ENCODE peak calls at places on chromosomes 3 and 15, in six cellular contexts. S, T, M, C, K and A are unnamed samples.

GRCh38 chr3:17355591-17355990 is 386.8 kb downstream of the TBC1D5 start:
- DNase-seq in S (no peak), T (no peak), M (no peak), C (no peak), K (no peak), A (no peak)

GRCh38 chr15:73293773-73294172 is 75.0 kb downstream of the HCN4 start:
- DNase-seq in S (no peak), T (no peak), M (no peak), C (no peak), K (no peak), A (no peak)

GRCh38 chr3:184537885-184538599 is 23.5 kb upstream of the EPHB3 start:
- DNase-seq in S (no peak), T (no peak), M (no peak), C (peak; percentile 20), K (no peak), A (no peak)

GRCh38 chr3:58013973-58014649 is 5.9 kb downstream of the FLNB start:
- DNase-seq in S (no peak), T (peak; percentile 98), M (no peak), C (peak; percentile 62), K (no peak), A (no peak)

GRCh38 chr3:132804498-132804897 is 82.3 kb upstream of the NPHP3 start:
- DNase-seq in S (no peak), T (peak; percentile 71), M (no peak), C (no peak), K (no peak), A (no peak)

GRCh38 chr3:187929115-187929828 is 184.0 kb upstream of the BCL6 start:
- DNase-seq in S (no peak), T (no peak), M (peak; percentile 44), C (no peak), K (no peak), A (no peak)

GRCh38 chr15:52331490-52332240 is 36.1 kb upstream of the MYO5C start:
- DNase-seq in S (peak; percentile 77), T (peak; percentile 52), M (peak; percentile 59), C (no peak), K (no peak), A (peak; percentile 92)

GRCh38 chr15:75718326-75718725 is 5.7 kb upstream of the CSPG4 start:
- DNase-seq in S (no peak), T (peak; percentile 86), M (no peak), C (no peak), K (no peak), A (peak; percentile 54)

GRCh38 chr3:23106641-23107040 is 96.5 kb upstream of the UBE2E2 start:
- DNase-seq in S (no peak), T (no peak), M (no peak), C (peak; percentile 69), K (no peak), A (no peak)

GRCh38 chr3:157126365-157126764 is 33.6 kb downstream of the CCNL1 start:
- DNase-seq in S (no peak), T (no peak), M (no peak), C (no peak), K (no peak), A (no peak)

GRCh38 chr15:82951472-82952155 is 906 bp downstream of the HOMER2 start:
- DNase-seq in S (no peak), T (peak; percentile 5), M (no peak), C (no peak), K (no peak), A (peak; percentile 67)

GRCh38 chr3:42668793-42669217 is 15.3 kb downstream of the ZBTB47 start:
- DNase-seq in S (no peak), T (no peak), M (no peak), C (no peak), K (no peak), A (peak; percentile 62)

GRCh38 chr15:80596521-80596976 is 98.6 kb upstream of the ABHD17C start:
- DNase-seq in S (no peak), T (no peak), M (no peak), C (no peak), K (no peak), A (peak; percentile 85)

GRCh38 chr15:62440310-62440709 is 275.2 kb upstream of the C2CD4B start:
- DNase-seq in S (no peak), T (no peak), M (no peak), C (no peak), K (no peak), A (no peak)

GRCh38 chr3:110423276-110423675 is 648.3 kb upstream of the NECTIN3 start:
- DNase-seq in S (no peak), T (no peak), M (no peak), C (no peak), K (no peak), A (no peak)